ENCODE peak calls at places on chromosomes 11 and 22, in ten cellular contexts. V, F, T, K, Z, H, E, C, L and J are unnamed samples.

GRCh38 chr11:33984682-33985389 is 66.7 kb upstream of the CAPRIN1 start:
- DNase-seq in H (no peak), V (peak), F (no peak), E (no peak), Z (no peak), C (no peak), T (no peak), L (no peak), K (no peak), J (no peak)

GRCh38 chr22:29083576-29084566 is 11.0 kb downstream of the KREMEN1 start:
- DNase-seq in L (no peak), Z (no peak), T (no peak), C (no peak), F (no peak), K (no peak), V (peak), E (peak), H (no peak), J (no peak)

GRCh38 chr11:60859616-60860250 is 4.0 kb upstream of the PTGDR2 start:
- DNase-seq in C (no peak), E (no peak), Z (no peak), K (no peak), F (no peak), H (no peak), L (no peak), V (no peak), T (no peak), J (no peak)

GRCh38 chr22:45246060-45246985 is 5.6 kb upstream of the KIAA0930 start:
- DNase-seq in C (no peak), H (peak), Z (peak), K (no peak), L (no peak), E (peak), V (peak), F (peak), T (no peak), J (peak)

GRCh38 chr22:50439314-50440250 is 35.3 kb downstream of the SBF1 start:
- DNase-seq in C (no peak), H (no peak), V (no peak), K (no peak), L (no peak), F (no peak), T (no peak), E (no peak), Z (no peak), J (no peak)

GRCh38 chr22:45334068-45334467 is 24.3 kb downstream of the FAM118A start:
- DNase-seq in C (no peak), L (no peak), K (no peak), V (no peak), Z (no peak), F (no peak), E (peak), T (no peak), H (no peak), J (no peak)

GRCh38 chr22:37051629-37052385 is at the start of gene KCTD17:
- DNase-seq in E (peak), F (no peak), T (no peak), Z (no peak), H (peak), K (peak), C (peak), V (peak), L (peak), J (peak)

GRCh38 chr11:128361451-128362020 is 225.8 kb downstream of the ETS1 start:
- DNase-seq in H (peak), V (peak), L (no peak), Z (no peak), F (peak), C (no peak), T (no peak), E (peak), K (no peak), J (peak)

GRCh38 chr11:61922539-61922938 is 5.2 kb upstream of the RAB3IL1 start:
- DNase-seq in K (no peak), Z (no peak), H (peak), T (no peak), E (peak), V (no peak), C (peak), F (peak), L (no peak), J (no peak)

GRCh38 chr22:48708558-48709245 is 1119.0 kb downstream of the BRD1 start:
- DNase-seq in H (no peak), V (no peak), F (no peak), Z (no peak), L (no peak), E (no peak), K (no peak), C (no peak), T (no peak), J (no peak)

GRCh38 chr22:21984793-21985192 is 2.2 kb upstream of the TOP3B start:
- DNase-seq in L (no peak), C (peak), K (no peak), T (no peak), H (no peak), F (peak), E (no peak), Z (no peak), V (peak), J (peak)